ENCODE peak calls at places on chromosomes 2 and 18, in six cellular contexts. T is mesendoderm, Y is mesenchymal stem cell, O is IMR-90, U is H9, Q is H1. Z is an unnamed sample.

GRCh38 chr2:222919841-222920609 is 59.2 kb downstream of the ACSL3 start:
- DNase-seq in T (peak), U (no peak), O (peak), Q (no peak), Y (peak), Z (no peak)

GRCh38 chr2:161426788-161427412 is 10.8 kb downstream of the TBR1 start:
- DNase-seq in U (peak), Q (no peak), O (peak), T (peak), Y (peak), Z (peak)

GRCh38 chr2:172293952-172294351 is 133.4 kb upstream of the ITGA6 start:
- DNase-seq in Y (peak), Q (no peak), U (no peak), O (peak), T (no peak), Z (no peak)

GRCh38 chr2:176553685-176554106 is 284.5 kb downstream of the MTX2 start:
- DNase-seq in T (peak), Y (peak), O (peak), U (peak), Q (no peak), Z (no peak)

GRCh38 chr18:31245820-31246219 is 72.1 kb upstream of the DSG1 start:
- DNase-seq in T (no peak), Q (no peak), O (no peak), U (no peak), Y (no peak), Z (no peak)

GRCh38 chr2:234446404-234447076 is 50.3 kb downstream of the ARL4C start:
- DNase-seq in T (no peak), Y (peak), Q (no peak), O (no peak), U (no peak), Z (no peak)

GRCh38 chr2:98134138-98134537 is 47.2 kb downstream of the VWA3B start:
- DNase-seq in Q (no peak), T (peak), U (peak), Y (no peak), O (no peak), Z (peak)

GRCh38 chr2:181275643-181276070 is 181.5 kb upstream of the ITGA4 start:
- DNase-seq in O (no peak), U (peak), Y (no peak), Q (no peak), T (peak), Z (no peak)

GRCh38 chr18:61541673-61542072 is 208.4 kb downstream of the CDH20 start:
- DNase-seq in Y (peak), O (peak), T (no peak), Q (no peak), U (no peak), Z (no peak)

GRCh38 chr2:128198666-128199065 is 107.7 kb downstream of the UGGT1 start:
- DNase-seq in U (no peak), O (no peak), Q (no peak), T (no peak), Y (no peak), Z (no peak)
- H2BK5ac ChIP-seq in U (no peak), O (no peak), Q (no peak), T (no peak), Y (no peak), Z (no peak)

GRCh38 chr2:79375817-79376216 is 137.0 kb upstream of the CTNNA2 start:
- DNase-seq in O (no peak), Y (no peak), Q (no peak), U (no peak), T (no peak), Z (no peak)
- H2BK15ac ChIP-seq in O (no peak), Y (no peak), Q (no peak), U (no peak), T (no peak), Z (no peak)

GRCh38 chr2:190964170-190964795 is 49.7 kb downstream of the STAT1 start:
- DNase-seq in U (no peak), Y (no peak), T (no peak), Q (no peak), O (no peak), Z (no peak)
- H3K4me2 ChIP-seq in U (no peak), Y (no peak), T (no peak), Q (no peak), O (no peak), Z (no peak)

GRCh38 chr18:44791520-44791919 is 110.8 kb downstream of the SETBP1 start:
- DNase-seq in T (no peak), O (no peak), Y (peak), Q (no peak), U (no peak), Z (no peak)
- H2BK5ac ChIP-seq in T (no peak), O (no peak), Y (no peak), Q (no peak), U (no peak), Z (no peak)

GRCh38 chr2:123179526-123179925 is 845.6 kb upstream of the CNTNAP5 start:
- DNase-seq in T (peak), U (no peak), Y (no peak), Q (no peak), O (no peak), Z (peak)
- H2BK15ac ChIP-seq in T (no peak), U (no peak), Y (no peak), Q (no peak), O (no peak), Z (no peak)

Z was measured in neuronal stem cell.